ENCODE peak calls at places on chromosomes 3 and 15, in five cellular contexts. N is H9, T is keratinocyte, G is ovary, U is Peyer's patch. B is an unnamed sample.

GRCh38 chr3:77204788-77205187 is 164.9 kb downstream of the ROBO2 start:
- DNase-seq in N (no peak), T (no peak), G (no peak), U (no peak), B (no peak)

GRCh38 chr3:151990696-151991376 is 117.4 kb downstream of the SUCNR1 start:
- DNase-seq in G (no peak), T (no peak), N (no peak), U (no peak), B (no peak)

GRCh38 chr3:117510396-117510795 is 800.8 kb downstream of the TUSC7 start:
- DNase-seq in G (no peak), N (no peak), T (no peak), U (no peak), B (no peak)

GRCh38 chr3:120854908-120855526 is 53.0 kb upstream of the STXBP5L start:
- DNase-seq in T (no peak), G (no peak), U (no peak), N (no peak), B (no peak)

GRCh38 chr3:192727032-192727847 is at the start of gene FGF12:
- DNase-seq in U (no peak), G (peak), N (peak), T (no peak), B (no peak)

GRCh38 chr3:12553921-12554391 is 2.9 kb upstream of the MKRN2 start:
- DNase-seq in U (no peak), G (peak), N (peak), T (no peak), B (peak)

GRCh38 chr3:15287565-15288330 is 44.6 kb downstream of the SH3BP5 start:
- DNase-seq in N (no peak), U (no peak), G (peak), T (no peak), B (no peak)

GRCh38 chr3:37130448-37130847 is 43.9 kb downstream of the LRRFIP2 start:
- DNase-seq in N (no peak), T (no peak), G (no peak), U (no peak), B (no peak)

GRCh38 chr3:59046839-59047238 is 3.0 kb downstream of the CFAP20DC start:
- DNase-seq in G (no peak), U (no peak), N (no peak), T (no peak), B (no peak)

GRCh38 chr15:67024322-67024997 is 40.9 kb upstream of the SMAD3 start:
- DNase-seq in G (peak), U (no peak), T (no peak), N (no peak), B (no peak)

GRCh38 chr15:70147178-70147760 is 49.6 kb upstream of the TLE3 start:
- DNase-seq in U (no peak), T (no peak), N (no peak), G (no peak), B (no peak)

GRCh38 chr3:48694610-48695051 is 8.9 kb upstream of the NCKIPSD start:
- DNase-seq in T (no peak), U (no peak), N (no peak), G (peak), B (no peak)

GRCh38 chr3:141111364-141112150 is 60.4 kb downstream of the SPSB4 start:
- DNase-seq in G (no peak), T (no peak), N (peak), U (no peak), B (no peak)

GRCh38 chr3:111913163-111913763 is 54.2 kb downstream of the PHLDB2 start:
- DNase-seq in U (no peak), N (peak), T (no peak), G (no peak), B (no peak)

GRCh38 chr3:127639173-127640030 is 10.4 kb downstream of the PODXL2 start:
- DNase-seq in N (no peak), G (no peak), U (no peak), T (no peak), B (no peak)

GRCh38 chr15:66779331-66780009 is 77.4 kb downstream of the SMAD6 start:
- DNase-seq in U (no peak), G (no peak), T (no peak), N (no peak), B (no peak)

GRCh38 chr3:101133638-101134037 is 140.4 kb upstream of the ABI3BP start:
- DNase-seq in N (no peak), T (no peak), U (no peak), G (no peak), B (no peak)

GRCh38 chr15:88649286-88649733 is 10.5 kb downstream of the ISG20 start:
- DNase-seq in T (peak), U (peak), N (no peak), G (no peak), B (peak)

GRCh38 chr3:51963951-51964451 is 3.3 kb downstream of the PCBP4 start:
- DNase-seq in U (no peak), N (no peak), T (no peak), G (no peak), B (no peak)

GRCh38 chr3:29697989-29698388 is 417.1 kb downstream of the RBMS3 start:
- DNase-seq in U (no peak), G (no peak), T (no peak), N (no peak), B (no peak)

GRCh38 chr3:175485436-175485835 is 626.3 kb downstream of the NAALADL2 start:
- DNase-seq in N (no peak), G (no peak), U (no peak), T (no peak), B (no peak)

GRCh38 chr3:165643433-165643824 is 193.8 kb downstream of the BCHE start:
- DNase-seq in T (peak), N (no peak), U (no peak), G (no peak), B (no peak)

GRCh38 chr3:142267269-142267668 is 41.9 kb upstream of the GK5 start:
- DNase-seq in T (no peak), G (no peak), U (no peak), N (no peak), B (no peak)
- TF ChIP-seq CTCF in T (no peak), G (no peak), U (no peak), N (no peak), B (no peak)

DNA sequence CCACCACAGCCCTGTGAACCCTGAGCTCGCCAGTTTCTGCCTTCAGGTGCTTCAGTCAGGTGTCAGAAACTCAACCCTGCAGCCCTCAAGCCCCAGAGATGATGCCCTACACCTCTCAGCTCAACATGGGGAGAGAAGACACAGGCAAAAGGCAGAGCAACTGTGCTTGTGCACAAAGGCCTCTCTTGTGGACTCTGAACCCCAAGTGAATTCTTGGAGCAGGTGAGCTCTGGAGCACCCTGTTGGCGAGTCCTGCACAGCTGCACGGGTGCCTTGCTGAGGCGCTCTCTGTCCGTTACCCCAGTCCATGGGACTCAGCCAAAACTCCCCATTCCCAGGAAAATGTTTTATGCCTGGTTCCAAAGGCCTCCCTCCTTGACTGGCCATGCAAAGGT is 197.0 kb downstream of the KLF13 start:
- DNase-seq in U (no peak), N (no peak), G (no peak), T (no peak), B (no peak)
- TF ChIP-seq CTCF in U (no peak), N (no peak), G (no peak), T (no peak), B (no peak)

GRCh38 chr15:38864827-38865604 is 300.4 kb upstream of the RASGRP1 start:
- DNase-seq in G (peak), T (no peak), N (no peak), U (no peak), B (no peak)
- TF ChIP-seq CTCF in G (no peak), T (no peak), N (no peak), U (no peak), B (no peak)

DNA sequence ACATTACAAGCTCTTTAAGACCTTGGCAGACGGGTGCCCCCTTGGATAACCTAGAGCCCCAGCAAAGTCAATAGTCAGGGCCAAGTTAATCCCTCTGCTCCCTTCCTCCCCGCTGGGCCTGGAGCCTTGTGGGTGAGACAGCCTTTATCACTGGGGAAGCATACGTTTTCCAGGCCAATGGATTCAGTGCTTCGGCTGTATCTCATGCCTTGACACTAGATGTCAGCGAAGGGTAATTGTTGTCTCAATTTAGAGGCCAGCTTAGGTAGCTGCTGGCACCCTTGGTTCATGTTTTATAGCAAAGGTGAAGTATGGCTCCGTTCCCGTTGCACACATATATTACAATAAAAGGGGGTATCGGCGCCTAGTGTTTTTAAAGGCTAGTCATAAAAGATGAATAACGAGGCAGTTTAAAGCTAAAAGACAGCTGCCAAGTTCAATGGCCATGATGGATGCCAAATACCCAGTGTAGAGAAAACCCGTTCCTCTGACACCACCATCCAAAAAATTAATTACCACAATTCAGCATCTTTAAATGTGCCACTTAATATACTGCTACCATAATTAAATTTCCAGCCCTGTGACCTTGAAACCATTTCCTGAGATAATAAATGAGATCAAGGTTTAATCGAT is 52.3 kb upstream of the BNIP2 start:
- DNase-seq in T (no peak), G (no peak), U (no peak), N (peak), B (no peak)
- TF ChIP-seq CTCF in T (peak), G (no peak), U (peak), N (peak), B (no peak)

GRCh38 chr15:80940331-80940730 is 49.3 kb downstream of the MESD start:
- DNase-seq in U (no peak), G (no peak), N (no peak), T (no peak), B (no peak)

GRCh38 chr15:80932989-80933388 is 56.6 kb downstream of the MESD start:
- DNase-seq in N (no peak), G (peak), T (no peak), U (no peak), B (no peak)

GRCh38 chr15:80934761-80935221 is 54.8 kb downstream of the MESD start:
- DNase-seq in U (no peak), G (no peak), N (peak), T (no peak), B (no peak)

GRCh38 chr15:80937718-80938117 is 51.9 kb downstream of the MESD start:
- DNase-seq in U (no peak), T (no peak), N (no peak), G (no peak), B (no peak)

GRCh38 chr15:80936288-80937078 is 53.1 kb downstream of the MESD start:
- DNase-seq in U (no peak), N (no peak), G (no peak), T (no peak), B (no peak)
- TF ChIP-seq CTCF in U (no peak), N (peak), G (no peak), T (no peak), B (no peak)

DNA sequence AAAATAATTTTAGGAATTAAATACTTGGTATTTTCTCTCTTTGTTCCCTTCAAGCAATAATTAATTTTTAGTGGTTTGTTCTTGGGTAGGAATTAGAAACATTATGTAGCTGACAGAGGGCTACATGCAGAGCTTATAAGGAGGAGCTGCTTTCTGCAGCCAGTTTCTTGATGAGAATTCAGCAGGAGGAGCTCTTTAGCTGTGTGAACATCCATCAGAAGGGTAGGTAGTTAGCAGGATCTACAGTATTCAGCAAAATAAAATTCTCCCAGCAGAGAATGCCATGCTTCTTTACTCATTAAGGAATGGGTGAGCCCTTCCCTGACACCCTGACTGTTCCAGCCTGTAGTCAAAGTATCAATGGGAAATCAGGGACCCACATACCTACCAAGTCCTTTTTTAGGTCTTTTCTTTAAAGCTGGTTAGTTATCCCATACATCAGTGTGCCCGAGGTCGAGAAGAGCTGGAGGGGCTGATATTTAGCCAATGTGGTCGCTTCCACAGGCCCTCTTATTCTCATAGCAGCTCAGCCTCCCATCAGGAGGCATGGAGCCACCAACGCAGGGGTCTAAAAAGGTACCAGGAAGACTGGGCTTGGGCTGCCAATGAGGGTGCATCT is 54.0 kb downstream of the KCNAB1 start:
- DNase-seq in U (no peak), N (no peak), G (no peak), T (no peak), B (no peak)
- TF ChIP-seq CTCF in U (no peak), N (peak), G (no peak), T (peak), B (no peak)

GRCh38 chr3:194871143-194871863 is 185.6 kb downstream of the FAM43A start:
- DNase-seq in N (peak), T (peak), U (peak), G (peak), B (peak)
- TF ChIP-seq CTCF in N (no peak), T (no peak), U (peak), G (no peak), B (no peak)

B was measured in activated B cell treated with CpG ODN at 0.5 μM for 24 hours.